ENCODE peak calls at places on chromosomes 2 and 18, in six cellular contexts. Q is dorsolateral prefrontal cortex, P is fibroblast of lung, C is GM12864, T is IMR-90, H is MCF 10A. L is an unnamed sample.

GRCh38 chr2:20604957-20605381 is 45.9 kb downstream of the HS1BP3 start:
- DNase-seq in Q (peak), P (peak), C (no peak), T (peak), H (peak), L (no peak)

GRCh38 chr18:12155996-12156395 is 62.4 kb downstream of the ANKRD62 start:
- DNase-seq in Q (no peak), P (no peak), C (no peak), T (no peak), H (no peak), L (no peak)

GRCh38 chr2:239756392-239757153 is 268.6 kb downstream of the NDUFA10 start:
- DNase-seq in Q (no peak), P (peak), C (no peak), T (peak), H (no peak), L (no peak)

GRCh38 chr18:51153659-51154371 is 43.7 kb downstream of the MEX3C start:
- DNase-seq in Q (no peak), P (no peak), C (peak), T (no peak), H (no peak), L (no peak)

GRCh38 chr2:155125585-155126230 is 427.2 kb downstream of the KCNJ3 start:
- DNase-seq in Q (no peak), P (no peak), C (no peak), T (no peak), H (no peak), L (no peak)

GRCh38 chr2:229784791-229785190 is 70.4 kb upstream of the DNER start:
- DNase-seq in Q (no peak), P (peak), C (no peak), T (peak), H (no peak), L (no peak)

GRCh38 chr2:190517468-190517867 is 17.1 kb downstream of the NEMP2 start:
- DNase-seq in Q (no peak), P (no peak), C (no peak), T (no peak), H (no peak), L (no peak)

GRCh38 chr2:73020657-73021370 is 50.7 kb downstream of the SFXN5 start:
- DNase-seq in Q (no peak), P (peak), C (no peak), T (peak), H (peak), L (no peak)

GRCh38 chr2:102226612-102227351 is 40.0 kb downstream of the IL1RL2 start:
- DNase-seq in Q (no peak), P (peak), C (no peak), T (peak), H (no peak), L (no peak)

GRCh38 chr2:240800241-240800640 is 19.8 kb downstream of the KIF1A start:
- DNase-seq in Q (peak), P (peak), C (no peak), T (peak), H (no peak), L (no peak)

GRCh38 chr2:101905746-101906336 is 85.9 kb upstream of the IL1R2 start:
- DNase-seq in Q (no peak), P (no peak), C (no peak), T (no peak), H (no peak), L (no peak)

GRCh38 chr18:26159353-26159752 is 25.7 kb downstream of the PSMA8 start:
- DNase-seq in Q (no peak), P (no peak), C (no peak), T (no peak), H (peak), L (no peak)
- TF ChIP-seq CTCF in Q (peak), P (no peak), C (no peak), T (no peak), H (peak), L (no peak)

GRCh38 chr2:153497938-153498629 is 19.5 kb upstream of the RPRM start:
- DNase-seq in Q (no peak), P (no peak), C (no peak), T (no peak), H (peak), L (no peak)
- TF ChIP-seq CTCF in Q (no peak), P (no peak), C (no peak), T (no peak), H (no peak), L (no peak)

GRCh38 chr2:122519366-122519765 is 763.9 kb downstream of the TSN start:
- DNase-seq in Q (no peak), P (no peak), C (no peak), T (no peak), H (peak), L (no peak)
- TF ChIP-seq CTCF in Q (no peak), P (peak), C (peak), T (no peak), H (peak), L (no peak)

GRCh38 chr18:74508821-74509225 is 12.7 kb downstream of the CNDP2 start:
- DNase-seq in Q (no peak), P (no peak), C (no peak), T (no peak), H (no peak), L (no peak)

GRCh38 chr18:74507120-74507881 is 11.1 kb downstream of the CNDP2 start:
- DNase-seq in Q (no peak), P (no peak), C (no peak), T (no peak), H (no peak), L (no peak)

GRCh38 chr18:74506405-74507119 is 10.4 kb downstream of the CNDP2 start:
- DNase-seq in Q (no peak), P (peak), C (no peak), T (peak), H (no peak), L (no peak)

GRCh38 chr18:74508366-74508765 is 12.2 kb downstream of the CNDP2 start:
- DNase-seq in Q (no peak), P (no peak), C (no peak), T (no peak), H (no peak), L (no peak)

GRCh38 chr18:74507927-74508326 is 11.8 kb downstream of the CNDP2 start:
- DNase-seq in Q (no peak), P (no peak), C (no peak), T (no peak), H (no peak), L (no peak)
- TF ChIP-seq CTCF in Q (no peak), P (no peak), C (no peak), T (no peak), H (no peak), L (no peak)

GRCh38 chr2:129732630-129733026 is 246.8 kb upstream of the RAB6C start:
- DNase-seq in Q (no peak), P (no peak), C (no peak), T (no peak), H (no peak), L (no peak)

GRCh38 chr2:129731925-129732629 is 247.4 kb upstream of the RAB6C start:
- DNase-seq in Q (no peak), P (no peak), C (no peak), T (no peak), H (no peak), L (no peak)

GRCh38 chr2:129733041-129733440 is 246.4 kb upstream of the RAB6C start:
- DNase-seq in Q (no peak), P (no peak), C (no peak), T (no peak), H (no peak), L (no peak)

GRCh38 chr2:129734343-129735034 is 245.0 kb upstream of the RAB6C start:
- DNase-seq in Q (no peak), P (no peak), C (no peak), T (no peak), H (no peak), L (no peak)

DNA sequence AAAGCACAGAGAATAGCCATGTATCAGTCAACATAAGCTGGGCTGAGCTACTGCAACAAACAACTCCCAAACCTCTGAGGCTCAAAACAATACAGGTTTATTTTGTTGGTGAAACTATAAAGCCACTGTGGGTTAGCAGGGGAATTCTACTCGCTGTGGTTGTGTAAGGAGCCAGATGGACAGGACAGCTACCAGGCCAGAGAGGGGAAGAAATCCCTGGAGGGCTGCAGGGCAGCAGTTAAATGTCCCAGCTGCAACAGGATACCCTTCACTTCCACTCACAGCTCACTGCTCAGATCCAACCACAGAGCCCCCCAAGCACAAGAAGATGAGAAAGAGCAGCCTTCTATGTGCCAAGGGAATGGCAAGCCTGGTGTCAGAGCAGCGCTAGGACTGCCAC is 245.9 kb upstream of the RAB6C start:
- DNase-seq in Q (no peak), P (no peak), C (no peak), T (no peak), H (no peak), L (no peak)
- TF ChIP-seq CTCF in Q (no peak), P (no peak), C (no peak), T (no peak), H (no peak), L (no peak)